ENCODE peak calls at places on chromosomes 2 and 18, in six cellular contexts. V is naive thymus-derived CD4-positive, alpha-beta T cell; R is AG10803; C is breast epithelium; M is amniotic epithelial cell; B is CD4-positive, CD25-positive, alpha-beta regulatory T cell. Y is an unnamed sample.

GRCh38 chr2:70709275-70709674 is 58.7 kb downstream of the ADD2 start:
- DNase-seq in V (no peak), R (peak), C (no peak), M (no peak), B (no peak), Y (no peak)

GRCh38 chr2:219155054-219155644 is 5.5 kb downstream of the NHEJ1 start:
- DNase-seq in V (peak), R (peak), C (no peak), M (peak), B (peak), Y (peak)

GRCh38 chr2:12701786-12702660 is 14.7 kb upstream of the TRIB2 start:
- DNase-seq in V (no peak), R (peak), C (no peak), M (peak), B (peak), Y (no peak)

GRCh38 chr18:8705941-8706544 is 687 bp downstream of the MTCL1 start:
- DNase-seq in V (no peak), R (no peak), C (no peak), M (no peak), B (no peak), Y (peak)

GRCh38 chr2:133508546-133509165 is 59.6 kb downstream of the NCKAP5 start:
- DNase-seq in V (no peak), R (no peak), C (no peak), M (no peak), B (no peak), Y (no peak)

GRCh38 chr2:231244382-231245252 is 46.2 kb downstream of the ARMC9 start:
- DNase-seq in V (no peak), R (no peak), C (no peak), M (no peak), B (no peak), Y (no peak)

GRCh38 chr2:172050506-172051125 is 34.7 kb upstream of the DLX1 start:
- DNase-seq in V (no peak), R (peak), C (no peak), M (peak), B (no peak), Y (no peak)

GRCh38 chr18:54880706-54881105 is 52.4 kb downstream of the RAB27B start:
- DNase-seq in V (no peak), R (peak), C (no peak), M (peak), B (no peak), Y (no peak)

GRCh38 chr2:112138143-112139032 is at the start of gene FBLN7:
- DNase-seq in V (no peak), R (peak), C (no peak), M (no peak), B (no peak), Y (no peak)

GRCh38 chr2:47653909-47654789 is 128.8 kb upstream of the MSH6 start:
- DNase-seq in V (no peak), R (no peak), C (no peak), M (peak), B (no peak), Y (no peak)

GRCh38 chr2:85953476-85953875 is 64.7 kb upstream of the ST3GAL5 start:
- DNase-seq in V (no peak), R (peak), C (no peak), M (no peak), B (no peak), Y (no peak)

GRCh38 chr2:178205853-178206516 is 11.7 kb downstream of the OSBPL6 start:
- DNase-seq in V (no peak), R (peak), C (no peak), M (peak), B (no peak), Y (no peak)

GRCh38 chr18:79406708-79407107 is 11.0 kb downstream of the NFATC1 start:
- DNase-seq in V (no peak), R (no peak), C (no peak), M (no peak), B (no peak), Y (no peak)

GRCh38 chr2:84362541-84362940 is 96.5 kb downstream of the SUCLG1 start:
- DNase-seq in V (no peak), R (no peak), C (no peak), M (no peak), B (no peak), Y (no peak)

GRCh38 chr2:240355962-240356361 is 79.5 kb upstream of the GPC1 start:
- DNase-seq in V (no peak), R (no peak), C (no peak), M (no peak), B (no peak), Y (no peak)

GRCh38 chr2:188524519-188525113 is 232.9 kb downstream of the GULP1 start:
- DNase-seq in V (no peak), R (peak), C (no peak), M (peak), B (peak), Y (no peak)

GRCh38 chr2:120747281-120747680 is 11.6 kb downstream of the GLI2 start:
- DNase-seq in V (no peak), R (peak), C (no peak), M (no peak), B (no peak), Y (no peak)

GRCh38 chr2:75100011-75100680 is 99.2 kb downstream of the TACR1 start:
- DNase-seq in V (no peak), R (peak), C (no peak), M (peak), B (no peak), Y (no peak)

GRCh38 chr2:142880275-142880674 is 2.8 kb downstream of the KYNU start:
- DNase-seq in V (no peak), R (peak), C (no peak), M (peak), B (no peak), Y (no peak)

GRCh38 chr2:24702800-24703199 is 90.4 kb downstream of the PTRHD1 start:
- DNase-seq in V (no peak), R (peak), C (no peak), M (peak), B (no peak), Y (no peak)

GRCh38 chr18:23868341-23868740 is 146.2 kb upstream of the TTC39C start:
- DNase-seq in V (no peak), R (no peak), C (no peak), M (no peak), B (no peak), Y (no peak)

GRCh38 chr2:64168231-64168630 is 24.0 kb upstream of the PELI1 start:
- DNase-seq in V (no peak), R (no peak), C (no peak), M (no peak), B (no peak), Y (no peak)

GRCh38 chr2:191265311-191266170 is 20.3 kb downstream of the MYO1B start:
- DNase-seq in V (no peak), R (peak), C (no peak), M (no peak), B (no peak), Y (no peak)

GRCh38 chr2:197804758-197805597 is 585 bp downstream of the PLCL1 start:
- DNase-seq in V (peak), R (peak), C (peak), M (no peak), B (peak), Y (no peak)

GRCh38 chr2:29110916-29111315 is 4.3 kb upstream of the CLIP4 start:
- DNase-seq in V (no peak), R (no peak), C (no peak), M (no peak), B (peak), Y (no peak)

GRCh38 chr18:22191346-22191710 is 21.9 kb downstream of the GATA6 start:
- DNase-seq in V (no peak), R (no peak), C (no peak), M (no peak), B (no peak), Y (no peak)

GRCh38 chr2:64017811-64018714 is 1.2 kb downstream of the VPS54 start:
- DNase-seq in V (no peak), R (peak), C (no peak), M (peak), B (peak), Y (no peak)

GRCh38 chr2:227471924-227472264 is at the start of gene AGFG1:
- DNase-seq in V (peak), R (peak), C (peak), M (peak), B (peak), Y (peak)

GRCh38 chr2:88735853-88736252 is 44.4 kb downstream of the RPIA start:
- DNase-seq in V (no peak), R (no peak), C (no peak), M (no peak), B (peak), Y (no peak)

GRCh38 chr2:708667-709066 is 31.5 kb upstream of the TMEM18 start:
- DNase-seq in V (no peak), R (no peak), C (no peak), M (no peak), B (no peak), Y (no peak)

GRCh38 chr2:227474406-227474805 is 2.5 kb downstream of the AGFG1 start:
- DNase-seq in V (no peak), R (no peak), C (no peak), M (no peak), B (no peak), Y (no peak)

GRCh38 chr2:45987856-45988255 is 309.4 kb upstream of the EPAS1 start:
- DNase-seq in V (no peak), R (no peak), C (no peak), M (no peak), B (no peak), Y (no peak)

GRCh38 chr18:62979172-62979571 is 263.8 kb downstream of the PHLPP1 start:
- DNase-seq in V (no peak), R (peak), C (peak), M (peak), B (no peak), Y (no peak)

Y was measured in B cell.